ENCODE peak calls at places on chromosomes 6 and 20, in eight cellular contexts. H, D, V, O, Q, U, G and I are unnamed samples.

GRCh38 chr6:140485740-140486467 is 1111.5 kb upstream of the CITED2 start:
- DNase-seq in H (peak), D (peak), V (no peak), O (peak), Q (no peak), U (no peak), G (peak), I (peak)

GRCh38 chr6:5866547-5867051 is 140.1 kb downstream of the NRN1 start:
- DNase-seq in H (no peak), D (peak), V (no peak), O (no peak), Q (peak), U (no peak), G (peak), I (peak)

GRCh38 chr6:47016236-47016635 is 25.9 kb downstream of the ADGRF1 start:
- DNase-seq in H (no peak), D (peak), V (no peak), O (no peak), Q (no peak), U (no peak), G (no peak), I (no peak)

GRCh38 chr20:64152906-64153305 is 11.3 kb upstream of the MYT1 start:
- DNase-seq in H (no peak), D (no peak), V (no peak), O (no peak), Q (no peak), U (no peak), G (no peak), I (no peak)

GRCh38 chr6:44342489-44342888 is at the start of gene SPATS1:
- DNase-seq in H (no peak), D (no peak), V (no peak), O (no peak), Q (no peak), U (peak), G (no peak), I (peak)

GRCh38 chr6:141488466-141488865 is 644.3 kb upstream of the GJE1 start:
- DNase-seq in H (no peak), D (no peak), V (no peak), O (no peak), Q (peak), U (no peak), G (no peak), I (no peak)

GRCh38 chr6:16154904-16155303 is 26.0 kb downstream of the MYLIP start:
- DNase-seq in H (no peak), D (peak), V (no peak), O (no peak), Q (no peak), U (no peak), G (peak), I (no peak)

GRCh38 chr6:40353197-40353966 is 233.8 kb downstream of the LRFN2 start:
- DNase-seq in H (no peak), D (no peak), V (peak), O (no peak), Q (no peak), U (no peak), G (no peak), I (no peak)

GRCh38 chr6:42017021-42017643 is 33.2 kb upstream of the TAF8 start:
- DNase-seq in H (peak), D (peak), V (peak), O (no peak), Q (no peak), U (no peak), G (peak), I (no peak)

GRCh38 chr6:151765444-151765886 is 42.0 kb upstream of the ESR1 start:
- DNase-seq in H (peak), D (peak), V (peak), O (peak), Q (peak), U (peak), G (peak), I (peak)

GRCh38 chr6:168538892-168539811 is 98.2 kb downstream of the SMOC2 start:
- DNase-seq in H (no peak), D (no peak), V (no peak), O (no peak), Q (no peak), U (no peak), G (no peak), I (no peak)

GRCh38 chr20:44166477-44166876 is 20.5 kb downstream of the JPH2 start:
- DNase-seq in H (peak), D (no peak), V (no peak), O (no peak), Q (no peak), U (no peak), G (no peak), I (no peak)

GRCh38 chr6:139173172-139173571 is 38.3 kb downstream of the HECA start:
- DNase-seq in H (no peak), D (no peak), V (no peak), O (no peak), Q (no peak), U (no peak), G (no peak), I (no peak)

GRCh38 chr20:54284928-54285704 is 77.2 kb downstream of the PFDN4 start:
- DNase-seq in H (no peak), D (no peak), V (no peak), O (peak), Q (no peak), U (no peak), G (peak), I (no peak)

GRCh38 chr20:51346686-51347485 is 195.6 kb downstream of the NFATC2 start:
- DNase-seq in H (peak), D (peak), V (no peak), O (no peak), Q (no peak), U (no peak), G (peak), I (no peak)

GRCh38 chr6:3410385-3411360 is 46.2 kb downstream of the SLC22A23 start:
- DNase-seq in H (no peak), D (peak), V (peak), O (peak), Q (no peak), U (peak), G (no peak), I (peak)

GRCh38 chr6:3592371-3592941 is 135.6 kb upstream of the SLC22A23 start:
- DNase-seq in H (peak), D (peak), V (peak), O (peak), Q (no peak), U (no peak), G (peak), I (peak)

GRCh38 chr6:16504608-16505007 is 256.7 kb downstream of the ATXN1 start:
- DNase-seq in H (no peak), D (no peak), V (no peak), O (no peak), Q (no peak), U (no peak), G (no peak), I (no peak)

GRCh38 chr20:48102076-48102787 is 317.0 kb upstream of the SULF2 start:
- DNase-seq in H (no peak), D (no peak), V (no peak), O (no peak), Q (no peak), U (no peak), G (no peak), I (no peak)
- TF ChIP-seq CTCF in H (no peak), D (no peak), V (no peak), O (no peak), Q (no peak), U (no peak), G (no peak), I (no peak)

GRCh38 chr6:50449128-50449527 is 264.2 kb upstream of the TFAP2D start:
- DNase-seq in H (no peak), D (no peak), V (no peak), O (no peak), Q (no peak), U (no peak), G (no peak), I (no peak)
- H3K4me2 ChIP-seq in H (no peak), D (no peak), V (no peak), O (no peak), Q (no peak), U (no peak), G (no peak), I (no peak)

DNA sequence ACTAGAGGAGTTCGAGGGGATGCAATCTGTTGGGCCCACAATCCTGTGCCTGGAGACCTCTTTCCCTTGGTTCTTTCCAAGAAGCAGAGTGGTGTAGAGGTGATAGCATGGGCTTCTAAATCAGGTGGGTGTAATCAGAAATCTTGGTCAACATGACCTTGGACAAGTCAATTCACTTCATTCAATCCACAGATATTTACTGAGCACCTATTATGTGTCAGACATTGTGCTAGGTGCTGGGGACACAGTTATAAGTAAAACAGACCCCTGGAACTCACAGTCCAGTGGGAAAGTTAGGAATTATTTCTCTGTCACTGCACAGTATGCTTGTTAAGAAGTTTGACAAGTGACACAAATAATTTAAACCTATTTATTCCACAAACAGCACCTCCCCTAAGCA is 3.3 kb upstream of the E2F1 start:
- DNase-seq in H (no peak), D (no peak), V (no peak), O (no peak), Q (no peak), U (no peak), G (no peak), I (no peak)
- H3K27ac ChIP-seq in H (no peak), D (no peak), V (peak), O (no peak), Q (no peak), U (no peak), G (no peak), I (peak)

DNA sequence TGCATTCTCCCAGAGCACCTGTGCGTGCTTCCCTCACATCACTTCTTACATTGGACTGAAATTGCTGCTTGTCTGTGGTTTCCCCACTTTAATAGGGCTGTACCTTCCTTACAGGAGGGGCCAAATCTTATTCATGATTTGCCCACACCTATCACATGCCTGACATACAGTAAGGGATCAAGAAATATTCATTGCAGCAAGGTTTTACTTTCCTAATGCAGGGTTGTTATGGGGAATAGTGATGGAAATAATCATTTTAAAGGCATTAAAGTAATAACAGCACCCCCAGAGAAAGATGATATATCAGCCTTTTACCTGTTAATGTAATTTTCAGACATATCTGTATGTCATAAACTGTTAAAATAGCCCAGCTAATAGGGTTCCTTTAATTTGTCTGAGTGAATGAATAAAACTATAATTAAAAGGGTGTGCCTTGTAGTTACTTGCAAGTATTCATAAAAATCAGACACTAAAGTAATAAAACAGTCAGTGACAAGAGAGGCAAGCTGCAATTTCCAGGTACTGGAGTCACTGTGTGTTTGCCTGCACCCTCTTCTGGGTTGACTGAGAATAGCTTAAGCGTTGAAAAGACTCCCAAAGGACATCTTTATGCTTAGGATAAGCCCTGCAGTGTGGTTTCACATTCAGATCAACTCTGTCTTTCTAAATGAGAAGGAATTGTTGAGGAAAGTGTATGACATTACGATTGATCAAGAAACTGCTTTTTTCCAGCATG is 182.7 kb downstream of the PHACTR1 start:
- DNase-seq in H (no peak), D (no peak), V (no peak), O (no peak), Q (no peak), U (no peak), G (no peak), I (peak)
- TF ChIP-seq CTCF in H (no peak), D (no peak), V (no peak), O (no peak), Q (no peak), U (no peak), G (no peak), I (peak)

DNA sequence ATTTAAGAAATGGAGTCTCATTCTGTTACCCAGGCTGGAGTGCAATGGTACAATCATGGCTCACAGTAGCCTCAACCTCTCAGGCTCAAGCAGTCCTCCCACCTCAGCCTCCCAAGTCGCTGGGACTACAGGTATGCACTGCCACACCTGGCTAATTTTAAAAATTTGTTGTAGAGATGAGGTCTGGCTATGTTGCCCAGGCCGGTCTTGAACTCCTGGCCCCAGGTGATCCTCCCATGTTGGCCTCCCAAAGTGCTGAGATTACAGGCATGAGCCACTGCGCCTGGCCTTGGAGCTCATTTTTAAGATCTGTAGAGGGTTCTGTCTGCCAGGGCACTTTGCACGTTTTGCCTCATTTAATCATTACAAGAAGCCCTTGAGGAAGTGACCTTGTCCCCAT is 17.5 kb downstream of the ZC3H12D start:
- DNase-seq in H (no peak), D (no peak), V (no peak), O (no peak), Q (no peak), U (no peak), G (no peak), I (no peak)
- H3K4me2 ChIP-seq in H (no peak), D (no peak), V (no peak), O (no peak), Q (no peak), U (no peak), G (no peak), I (no peak)

GRCh38 chr6:108168980-108169800 is 3.4 kb downstream of the NR2E1 start:
- DNase-seq in H (no peak), D (no peak), V (no peak), O (no peak), Q (no peak), U (peak), G (no peak), I (no peak)

GRCh38 chr6:108171291-108171917 is 5.6 kb downstream of the NR2E1 start:
- DNase-seq in H (no peak), D (no peak), V (no peak), O (no peak), Q (no peak), U (peak), G (no peak), I (no peak)

GRCh38 chr6:108171918-108172516 is 6.2 kb downstream of the NR2E1 start:
- DNase-seq in H (no peak), D (no peak), V (no peak), O (no peak), Q (no peak), U (no peak), G (no peak), I (no peak)

GRCh38 chr6:108169801-108170606 is 4.2 kb downstream of the NR2E1 start:
- DNase-seq in H (no peak), D (no peak), V (no peak), O (no peak), Q (no peak), U (peak), G (no peak), I (no peak)

GRCh38 chr6:108170607-108171290 is 4.9 kb downstream of the NR2E1 start:
- DNase-seq in H (no peak), D (no peak), V (no peak), O (no peak), Q (no peak), U (peak), G (no peak), I (no peak)
- H3K27ac ChIP-seq in H (no peak), D (no peak), V (no peak), O (no peak), Q (no peak), U (no peak), G (no peak), I (no peak)

DNA sequence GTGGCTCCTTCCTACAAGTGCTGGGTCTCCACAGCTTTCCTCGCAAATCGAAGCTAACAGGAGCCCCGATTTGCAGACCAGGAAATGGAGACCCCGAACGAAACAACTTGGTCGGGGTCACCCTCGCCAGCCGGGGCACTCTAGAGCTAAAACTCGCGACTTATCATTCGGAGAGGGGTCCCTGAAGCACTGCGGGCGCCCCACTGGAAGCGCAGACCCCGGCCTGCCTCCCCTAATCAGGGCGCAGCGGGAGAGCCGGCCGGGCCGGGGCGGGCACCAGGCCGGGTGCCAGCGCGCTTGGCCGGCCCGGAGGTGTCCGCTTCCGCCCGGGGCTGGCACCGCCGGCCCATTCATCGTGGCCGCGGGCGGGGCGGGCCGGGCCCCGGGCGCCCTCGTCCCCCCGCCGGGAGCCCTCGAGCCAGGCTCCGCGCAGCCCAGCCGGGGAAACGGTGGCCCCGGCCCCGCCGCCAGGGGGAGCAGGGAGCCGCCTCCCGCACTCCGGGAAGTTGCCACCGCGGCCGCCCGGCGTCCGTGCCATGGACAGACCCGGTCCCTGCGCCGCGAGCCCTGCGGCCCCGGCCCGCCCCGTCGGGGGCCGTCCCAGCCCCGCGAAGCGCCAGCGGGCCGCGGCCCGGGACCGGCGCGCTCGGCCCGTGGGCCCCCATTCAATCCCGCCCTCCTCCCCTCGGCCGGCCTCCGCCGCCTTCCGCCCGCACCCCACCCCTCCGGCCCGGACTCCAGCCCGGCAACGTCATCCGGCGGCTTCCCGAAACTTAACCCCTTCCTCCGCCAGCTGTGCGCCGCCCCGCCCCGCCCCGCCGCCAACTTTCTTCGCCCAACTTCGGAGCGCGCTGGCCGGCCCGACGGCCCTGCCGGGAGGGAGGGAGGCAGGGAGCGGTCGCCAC is 954 bp downstream of the RRBP1 start:
- DNase-seq in H (peak), D (peak), V (peak), O (no peak), Q (peak), U (peak), G (peak), I (peak)
- TF ChIP-seq CTCF in H (peak), D (peak), V (peak), O (no peak), Q (peak), U (no peak), G (peak), I (peak)

GRCh38 chr20:5529331-5530142 is 212.8 kb upstream of the PROKR2 start:
- DNase-seq in H (peak), D (peak), V (peak), O (peak), Q (peak), U (peak), G (peak), I (peak)

GRCh38 chr20:5524886-5525285 is 208.1 kb upstream of the PROKR2 start:
- DNase-seq in H (no peak), D (no peak), V (no peak), O (no peak), Q (no peak), U (no peak), G (no peak), I (no peak)

GRCh38 chr20:5531318-5532081 is 214.7 kb upstream of the PROKR2 start:
- DNase-seq in H (no peak), D (peak), V (no peak), O (no peak), Q (no peak), U (no peak), G (peak), I (no peak)

GRCh38 chr20:5526516-5526915 is 209.8 kb upstream of the PROKR2 start:
- DNase-seq in H (no peak), D (no peak), V (no peak), O (no peak), Q (no peak), U (peak), G (no peak), I (peak)

DNA sequence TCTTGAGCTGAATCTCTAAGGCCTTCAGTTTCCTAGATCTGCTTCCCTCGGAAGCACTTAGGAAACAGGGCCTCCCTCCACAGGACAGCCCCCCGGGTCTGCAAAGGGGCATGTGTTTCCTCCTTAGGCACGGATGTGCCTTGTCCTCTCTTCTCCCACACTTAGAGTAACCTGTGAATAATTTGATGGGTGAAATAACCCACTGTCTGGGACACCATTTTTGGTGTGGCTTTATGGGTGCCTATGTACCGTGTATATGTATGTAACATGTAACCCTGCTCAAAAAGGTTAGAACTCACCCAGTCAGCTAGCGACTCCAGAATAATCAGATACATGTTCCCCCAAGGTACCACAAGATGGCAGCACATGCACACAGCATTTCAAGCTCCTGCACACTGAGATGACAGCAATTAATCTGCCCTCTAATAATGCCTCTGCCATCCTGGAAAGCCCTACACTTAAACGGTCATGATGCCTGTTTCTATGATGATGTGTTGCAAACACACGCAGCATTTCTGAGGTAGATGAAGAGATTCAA is 212.0 kb upstream of the PROKR2 start:
- DNase-seq in H (peak), D (peak), V (peak), O (peak), Q (peak), U (peak), G (peak), I (peak)
- H3K4me2 ChIP-seq in H (peak), D (no peak), V (no peak), O (no peak), Q (no peak), U (no peak), G (no peak), I (peak)

GRCh38 chr6:9140181-9140580 is 704.8 kb upstream of the SLC35B3 start:
- DNase-seq in H (no peak), D (no peak), V (no peak), O (no peak), Q (no peak), U (no peak), G (peak), I (no peak)
- H3K27ac ChIP-seq in H (no peak), D (no peak), V (no peak), O (no peak), Q (no peak), U (no peak), G (no peak), I (no peak)

GRCh38 chr6:103672169-103672568 is 1187.5 kb downstream of the HACE1 start:
- DNase-seq in H (no peak), D (no peak), V (no peak), O (peak), Q (peak), U (peak), G (peak), I (peak)
- TF ChIP-seq CTCF in H (no peak), D (no peak), V (no peak), O (peak), Q (peak), U (peak), G (no peak), I (peak)